ENCODE peak calls at places on chromosomes 7 and 10, in eight cellular contexts. One of them, this sample, is unnamed.

GRCh38 chr7:10116511-10116910 is 857.2 kb upstream of the PHF14 start:
- DNase-seq in PC-9: no peak
- DNase-seq in cardiac muscle cell: no peak
- DNase-seq in ovary: no peak
- DNase-seq in heart left ventricle: no peak
- DNase-seq in A549: no peak
- DNase-seq in spleen: no peak
- DNase-seq in right lobe of liver: no peak
- DNase-seq in this sample: no peak

GRCh38 chr7:139746652-139747051 is 31.1 kb downstream of the HIPK2 start:
- DNase-seq in PC-9: no peak
- DNase-seq in ovary: no peak
- DNase-seq in A549: no peak
- DNase-seq in cardiac muscle cell: no peak
- DNase-seq in right lobe of liver: no peak
- DNase-seq in heart left ventricle: no peak
- DNase-seq in spleen: no peak
- DNase-seq in this sample: no peak

GRCh38 chr10:52951819-52952218 is 179.2 kb upstream of the MBL2 start:
- DNase-seq in right lobe of liver: peak; percentile 52
- DNase-seq in spleen: peak; percentile 54
- DNase-seq in cardiac muscle cell: peak; percentile 82
- DNase-seq in PC-9: no peak
- DNase-seq in heart left ventricle: peak; percentile 36
- DNase-seq in ovary: peak; percentile 40
- DNase-seq in A549: no peak
- DNase-seq in this sample: no peak

GRCh38 chr10:47127188-47127587 is 172.8 kb upstream of the GDF10 start:
- DNase-seq in cardiac muscle cell: no peak
- DNase-seq in right lobe of liver: no peak
- DNase-seq in A549: no peak
- DNase-seq in spleen: no peak
- DNase-seq in ovary: no peak
- DNase-seq in heart left ventricle: no peak
- DNase-seq in PC-9: no peak
- DNase-seq in this sample: no peak

GRCh38 chr10:108709927-108710722 is 1213.2 kb downstream of the XPNPEP1 start:
- DNase-seq in ovary: no peak
- DNase-seq in right lobe of liver: no peak
- DNase-seq in A549: no peak
- DNase-seq in cardiac muscle cell: no peak
- DNase-seq in PC-9: no peak
- DNase-seq in spleen: no peak
- DNase-seq in heart left ventricle: no peak
- DNase-seq in this sample: no peak

GRCh38 chr10:6101181-6101580 is 12.3 kb downstream of the RBM17 start:
- DNase-seq in right lobe of liver: peak; percentile 47
- DNase-seq in PC-9: no peak
- DNase-seq in A549: no peak
- DNase-seq in heart left ventricle: no peak
- DNase-seq in spleen: no peak
- DNase-seq in ovary: no peak
- DNase-seq in cardiac muscle cell: no peak
- DNase-seq in this sample: no peak

GRCh38 chr10:93352638-93353383 is 129.3 kb downstream of the MYOF start:
- DNase-seq in ovary: no peak
- DNase-seq in PC-9: no peak
- DNase-seq in cardiac muscle cell: peak; percentile 60
- DNase-seq in right lobe of liver: no peak
- DNase-seq in heart left ventricle: no peak
- DNase-seq in spleen: no peak
- DNase-seq in A549: peak; percentile 38
- DNase-seq in this sample: no peak

GRCh38 chr10:77319557-77319956 is 318.1 kb downstream of the KCNMA1 start:
- DNase-seq in right lobe of liver: no peak
- DNase-seq in spleen: no peak
- DNase-seq in PC-9: no peak
- DNase-seq in A549: no peak
- DNase-seq in cardiac muscle cell: peak; percentile 14
- DNase-seq in ovary: no peak
- DNase-seq in heart left ventricle: no peak
- DNase-seq in this sample: no peak

GRCh38 chr7:140691368-140692045 is 5.0 kb upstream of the NDUFB2 start:
- DNase-seq in ovary: no peak
- DNase-seq in spleen: peak; percentile 57
- DNase-seq in cardiac muscle cell: no peak
- DNase-seq in A549: no peak
- DNase-seq in right lobe of liver: no peak
- DNase-seq in heart left ventricle: no peak
- DNase-seq in PC-9: no peak
- DNase-seq in this sample: no peak

GRCh38 chr7:76283254-76284159 is 19.0 kb upstream of the HSPB1 start:
- DNase-seq in PC-9: no peak
- DNase-seq in ovary: no peak
- DNase-seq in cardiac muscle cell: no peak
- DNase-seq in spleen: no peak
- DNase-seq in A549: no peak
- DNase-seq in right lobe of liver: no peak
- DNase-seq in heart left ventricle: no peak
- DNase-seq in this sample: no peak

GRCh38 chr7:90173127-90173844 is 19.0 kb downstream of the STEAP1 start:
- DNase-seq in ovary: no peak
- DNase-seq in A549: no peak
- DNase-seq in right lobe of liver: no peak
- DNase-seq in heart left ventricle: no peak
- DNase-seq in cardiac muscle cell: no peak
- DNase-seq in spleen: no peak
- DNase-seq in PC-9: peak; percentile 37
- DNase-seq in this sample: no peak

GRCh38 chr7:22827563-22827962 is 4.9 kb upstream of the TOMM7 start:
- DNase-seq in right lobe of liver: no peak
- DNase-seq in A549: no peak
- DNase-seq in cardiac muscle cell: no peak
- DNase-seq in heart left ventricle: no peak
- DNase-seq in ovary: no peak
- DNase-seq in PC-9: no peak
- DNase-seq in spleen: no peak
- DNase-seq in this sample: no peak

GRCh38 chr10:52394246-52394645 is 80.2 kb downstream of the DKK1 start:
- DNase-seq in A549: no peak
- DNase-seq in ovary: no peak
- DNase-seq in PC-9: no peak
- DNase-seq in right lobe of liver: no peak
- DNase-seq in spleen: no peak
- DNase-seq in cardiac muscle cell: no peak
- DNase-seq in heart left ventricle: no peak
- DNase-seq in this sample: no peak

GRCh38 chr10:74418285-74418872 is 267.4 kb downstream of the ADK start:
- DNase-seq in ovary: no peak
- DNase-seq in PC-9: no peak
- DNase-seq in right lobe of liver: no peak
- DNase-seq in cardiac muscle cell: no peak
- DNase-seq in heart left ventricle: no peak
- DNase-seq in spleen: no peak
- DNase-seq in A549: no peak
- DNase-seq in this sample: no peak

GRCh38 chr7:37065779-37066271 is 341.5 kb upstream of the AOAH start:
- DNase-seq in cardiac muscle cell: peak; percentile 41
- DNase-seq in right lobe of liver: no peak
- DNase-seq in heart left ventricle: no peak
- DNase-seq in ovary: no peak
- DNase-seq in PC-9: no peak
- DNase-seq in A549: no peak
- DNase-seq in spleen: no peak
- DNase-seq in this sample: no peak

GRCh38 chr10:127612-128432 is 7.4 kb upstream of the ZMYND11 start:
- DNase-seq in ovary: no peak
- DNase-seq in spleen: no peak
- DNase-seq in heart left ventricle: no peak
- DNase-seq in A549: no peak
- DNase-seq in cardiac muscle cell: no peak
- DNase-seq in PC-9: no peak
- DNase-seq in right lobe of liver: no peak
- DNase-seq in this sample: no peak

GRCh38 chr7:54864718-54865117 is 105.7 kb upstream of the SEC61G start:
- DNase-seq in PC-9: no peak
- DNase-seq in heart left ventricle: no peak
- DNase-seq in ovary: no peak
- DNase-seq in right lobe of liver: no peak
- DNase-seq in cardiac muscle cell: no peak
- DNase-seq in spleen: no peak
- DNase-seq in A549: no peak
- DNase-seq in this sample: no peak

DNA sequence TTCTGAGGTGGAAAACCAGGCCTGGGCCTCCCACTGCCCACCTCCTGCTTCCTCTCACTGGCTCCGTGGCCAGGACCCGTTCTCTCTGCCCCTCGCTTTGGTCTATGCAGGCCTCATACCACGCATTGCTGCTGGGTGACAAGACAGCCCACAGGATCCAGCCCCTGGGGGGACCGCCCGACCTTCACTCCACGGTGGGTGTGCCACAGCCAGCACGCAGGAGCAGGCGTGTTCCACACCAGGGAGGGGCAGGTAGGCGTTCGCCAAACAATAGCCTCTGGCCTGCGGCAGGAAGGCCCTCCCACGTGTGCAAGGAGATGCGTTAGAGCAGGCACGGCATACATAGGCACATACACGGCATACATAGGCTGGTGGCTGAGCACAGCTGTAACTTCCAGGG is 233.4 kb downstream of the WDR37 start:
- DNase-seq in ovary: no peak
- DNase-seq in PC-9: no peak
- DNase-seq in A549: no peak
- DNase-seq in heart left ventricle: no peak
- DNase-seq in cardiac muscle cell: no peak
- DNase-seq in spleen: no peak
- DNase-seq in right lobe of liver: no peak
- DNase-seq in this sample: no peak
- H3K4me1 ChIP-seq in ovary: no peaks in the 10 kb centered on the region
- H3K4me1 ChIP-seq in PC-9: no peaks in the 10 kb centered on the region
- H3K4me1 ChIP-seq in A549: no peaks in the 10 kb centered on the region
- H3K4me1 ChIP-seq in heart left ventricle: no peaks in the 10 kb centered on the region
- H3K4me1 ChIP-seq in cardiac muscle cell: no peaks in the 10 kb centered on the region
- H3K4me1 ChIP-seq in spleen: no peaks in the 10 kb centered on the region
- H3K4me1 ChIP-seq in right lobe of liver: no peaks in the 10 kb centered on the region
- H3K4me1 ChIP-seq in this sample: no peaks in the 10 kb centered on the region

GRCh38 chr10:88693392-88694020 is 12.5 kb upstream of the LIPK start:
- DNase-seq in cardiac muscle cell: peak; percentile 44
- DNase-seq in A549: no peak
- DNase-seq in right lobe of liver: no peak
- DNase-seq in heart left ventricle: no peak
- DNase-seq in ovary: no peak
- DNase-seq in PC-9: no peak
- DNase-seq in spleen: no peak
- DNase-seq in this sample: no peak
- TF ChIP-seq CTCF in cardiac muscle cell: peak; percentile 38
- TF ChIP-seq CTCF in A549: peak; percentile 41
- TF ChIP-seq CTCF in right lobe of liver: peak; percentile 44
- TF ChIP-seq CTCF in heart left ventricle: peak; percentile 9
- TF ChIP-seq CTCF in ovary: no peak
- TF ChIP-seq CTCF in PC-9: peak; percentile 33
- TF ChIP-seq CTCF in spleen: no peak
- TF ChIP-seq CTCF in this sample: no peak

GRCh38 chr7:33928986-33929385 is 23.6 kb downstream of the BMPER start:
- DNase-seq in cardiac muscle cell: no peak
- DNase-seq in spleen: no peak
- DNase-seq in heart left ventricle: peak; percentile 36
- DNase-seq in A549: no peak
- DNase-seq in ovary: no peak
- DNase-seq in PC-9: no peak
- DNase-seq in right lobe of liver: no peak
- DNase-seq in this sample: no peak

GRCh38 chr7:33932221-33932620 is 26.9 kb downstream of the BMPER start:
- DNase-seq in PC-9: no peak
- DNase-seq in right lobe of liver: no peak
- DNase-seq in spleen: no peak
- DNase-seq in heart left ventricle: no peak
- DNase-seq in ovary: no peak
- DNase-seq in A549: no peak
- DNase-seq in cardiac muscle cell: no peak
- DNase-seq in this sample: no peak

GRCh38 chr7:33932832-33933468 is 27.6 kb downstream of the BMPER start:
- DNase-seq in right lobe of liver: peak; percentile 70
- DNase-seq in spleen: peak; percentile 88
- DNase-seq in A549: peak; percentile 63
- DNase-seq in PC-9: peak; percentile 59
- DNase-seq in cardiac muscle cell: peak; percentile 95
- DNase-seq in ovary: peak; percentile 89
- DNase-seq in heart left ventricle: peak; percentile 78
- DNase-seq in this sample: peak; percentile 76

GRCh38 chr7:33937871-33938270 is 32.5 kb downstream of the BMPER start:
- DNase-seq in right lobe of liver: no peak
- DNase-seq in A549: no peak
- DNase-seq in PC-9: peak; percentile 25
- DNase-seq in heart left ventricle: no peak
- DNase-seq in ovary: no peak
- DNase-seq in spleen: no peak
- DNase-seq in cardiac muscle cell: no peak
- DNase-seq in this sample: no peak

DNA sequence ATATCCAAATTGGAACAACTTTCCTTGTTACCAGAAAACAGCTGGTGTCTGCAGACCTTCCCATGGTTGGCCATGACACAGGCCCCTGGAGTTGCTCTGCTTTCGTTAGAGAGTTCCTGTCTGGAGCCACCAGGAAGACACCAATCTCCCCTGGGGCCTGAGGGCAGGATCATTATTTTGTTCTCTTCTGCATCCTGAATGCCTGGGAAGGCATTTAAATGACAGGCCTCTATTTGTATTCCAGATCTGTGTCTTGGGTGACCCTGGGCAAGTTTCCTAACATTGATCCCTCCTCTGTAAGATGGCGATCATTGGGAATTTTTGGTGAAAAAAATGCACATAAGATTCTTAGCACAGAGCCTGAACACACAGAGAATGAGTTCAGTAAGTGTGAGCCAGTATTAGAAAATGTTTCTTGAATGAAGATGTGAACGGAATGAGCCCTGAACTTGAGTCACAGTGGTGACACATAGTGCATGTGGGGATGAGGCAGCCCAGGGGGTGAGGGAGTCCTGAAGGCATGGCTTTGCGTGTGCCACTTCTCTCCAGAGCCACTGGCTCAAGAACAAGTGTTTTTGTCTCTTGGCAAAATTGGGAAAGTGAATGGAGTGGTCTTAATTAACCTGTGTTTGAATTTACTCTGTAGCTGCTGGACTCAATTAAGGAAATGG is 28.4 kb downstream of the BMPER start:
- DNase-seq in cardiac muscle cell: peak; percentile 35
- DNase-seq in ovary: no peak
- DNase-seq in heart left ventricle: no peak
- DNase-seq in spleen: no peak
- DNase-seq in PC-9: peak; percentile 34
- DNase-seq in right lobe of liver: no peak
- DNase-seq in A549: peak; percentile 17
- DNase-seq in this sample: no peak
- H3K27ac ChIP-seq in cardiac muscle cell: peak overlapping the region; percentile 41
- H3K27ac ChIP-seq in ovary: no peak overlapping the region
- H3K27ac ChIP-seq in heart left ventricle: no peak overlapping the region
- H3K27ac ChIP-seq in spleen: no peak overlapping the region
- H3K27ac ChIP-seq in PC-9: no peak overlapping the region
- H3K27ac ChIP-seq in right lobe of liver: no peak overlapping the region
- H3K27ac ChIP-seq in A549: peak overlapping the region; percentile 56
- H3K27ac ChIP-seq in this sample: no peak overlapping the region

GRCh38 chr7:47295606-47296005 is 286.3 kb downstream of the TNS3 start:
- DNase-seq in A549: no peak
- DNase-seq in ovary: no peak
- DNase-seq in PC-9: no peak
- DNase-seq in heart left ventricle: no peak
- DNase-seq in right lobe of liver: no peak
- DNase-seq in spleen: no peak
- DNase-seq in cardiac muscle cell: no peak
- DNase-seq in this sample: no peak
- H3K4me1 ChIP-seq in A549: peaks cover 44% of the 10 kb centered on the region
- H3K4me1 ChIP-seq in ovary: peaks cover 6% of the 10 kb centered on the region
- H3K4me1 ChIP-seq in PC-9: peaks cover 30% of the 10 kb centered on the region
- H3K4me1 ChIP-seq in heart left ventricle: peaks cover 10% of the 10 kb centered on the region
- H3K4me1 ChIP-seq in right lobe of liver: no peaks in the 10 kb centered on the region
- H3K4me1 ChIP-seq in spleen: peaks cover 14% of the 10 kb centered on the region
- H3K4me1 ChIP-seq in cardiac muscle cell: no peaks in the 10 kb centered on the region
- H3K4me1 ChIP-seq in this sample: peaks cover 25% of the 10 kb centered on the region